ENCODE peak calls at places on chromosomes 5 and 9, in four cellular contexts. P is HCT116, O is GM23248, S is neural progenitor cell. B is an unnamed sample.

GRCh38 chr5:78573318-78573717 is 75.3 kb downstream of the LHFPL2 start:
- DNase-seq in P (no peak), O (no peak), S (no peak), B (peak)

GRCh38 chr5:7015586-7016256 is 302.5 kb downstream of the TENT4A start:
- DNase-seq in P (no peak), O (no peak), S (peak), B (no peak)

GRCh38 chr5:35229076-35230042 is 928 bp downstream of the PRLR start:
- DNase-seq in P (no peak), O (peak), S (peak), B (no peak)

GRCh38 chr5:107576155-107576554 is 94.6 kb downstream of the EFNA5 start:
- DNase-seq in P (no peak), O (no peak), S (no peak), B (no peak)

GRCh38 chr5:125422342-125422741 is 675.9 kb upstream of the ZNF608 start:
- DNase-seq in P (no peak), O (no peak), S (peak), B (no peak)

GRCh38 chr5:84362061-84362720 is 22.5 kb downstream of the EDIL3 start:
- DNase-seq in P (no peak), O (no peak), S (no peak), B (no peak)

GRCh38 chr5:1670342-1670741 is 129.3 kb downstream of the MRPL36 start:
- DNase-seq in P (no peak), O (peak), S (no peak), B (no peak)

GRCh38 chr9:127452481-127453092 is 1.3 kb downstream of the LRSAM1 start:
- DNase-seq in P (no peak), O (peak), S (no peak), B (no peak)

GRCh38 chr5:146720132-146720531 is 158.4 kb downstream of the PPP2R2B start:
- DNase-seq in P (no peak), O (no peak), S (no peak), B (no peak)

GRCh38 chr5:116370886-116371285 is 203.7 kb downstream of the SEMA6A start:
- DNase-seq in P (no peak), O (peak), S (no peak), B (no peak)

GRCh38 chr9:27003406-27004147 is 1.9 kb downstream of the LRRC19 start:
- DNase-seq in P (no peak), O (no peak), S (peak), B (no peak)

GRCh38 chr5:39709032-39709431 is 284.3 kb upstream of the DAB2 start:
- DNase-seq in P (no peak), O (no peak), S (no peak), B (no peak)

GRCh38 chr9:129866373-129867137 is 31.3 kb downstream of the USP20 start:
- DNase-seq in P (no peak), O (no peak), S (no peak), B (no peak)

GRCh38 chr9:96279927-96280326 is 22.0 kb downstream of the HSD17B3 start:
- DNase-seq in P (no peak), O (no peak), S (no peak), B (no peak)

GRCh38 chr5:57501414-57502321 is 19.1 kb upstream of the ACTBL2 start:
- DNase-seq in P (no peak), O (no peak), S (no peak), B (no peak)

GRCh38 chr5:69454460-69455249 is 37.9 kb upstream of the OCLN start:
- DNase-seq in P (no peak), O (no peak), S (peak), B (no peak)

GRCh38 chr5:95870105-95870672 is 47.7 kb upstream of the GLRX start:
- DNase-seq in P (no peak), O (peak), S (no peak), B (no peak)

GRCh38 chr5:67020231-67020630 is 176.4 kb downstream of the CD180 start:
- DNase-seq in P (no peak), O (no peak), S (no peak), B (no peak)

GRCh38 chr9:34675048-34675714 is 12.7 kb upstream of the CCL27 start:
- DNase-seq in P (peak), O (peak), S (peak), B (peak)

DNA sequence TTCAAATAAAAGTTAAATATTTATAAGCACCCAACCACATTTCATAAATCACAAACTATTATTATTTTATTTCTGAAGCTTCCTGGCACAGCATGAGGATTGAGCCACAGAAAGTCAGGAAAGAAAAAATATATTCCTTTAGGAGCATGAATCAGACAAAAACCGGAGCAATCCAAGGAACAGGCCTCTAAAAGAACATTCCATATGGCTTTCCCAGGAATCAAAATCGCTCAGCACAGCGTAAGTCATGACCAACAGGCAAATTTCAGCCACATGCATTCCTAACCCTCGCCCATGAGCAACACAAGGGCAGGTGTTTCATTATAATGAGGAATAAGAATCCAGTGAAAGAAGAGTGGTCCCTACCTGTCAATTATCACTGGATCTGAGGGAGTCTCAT is 26.7 kb downstream of the EBF1 start:
- DNase-seq in P (no peak), O (no peak), S (no peak), B (no peak)
- H3K4me3 ChIP-seq in P (no peak), O (no peak), S (no peak), B (no peak)

DNA sequence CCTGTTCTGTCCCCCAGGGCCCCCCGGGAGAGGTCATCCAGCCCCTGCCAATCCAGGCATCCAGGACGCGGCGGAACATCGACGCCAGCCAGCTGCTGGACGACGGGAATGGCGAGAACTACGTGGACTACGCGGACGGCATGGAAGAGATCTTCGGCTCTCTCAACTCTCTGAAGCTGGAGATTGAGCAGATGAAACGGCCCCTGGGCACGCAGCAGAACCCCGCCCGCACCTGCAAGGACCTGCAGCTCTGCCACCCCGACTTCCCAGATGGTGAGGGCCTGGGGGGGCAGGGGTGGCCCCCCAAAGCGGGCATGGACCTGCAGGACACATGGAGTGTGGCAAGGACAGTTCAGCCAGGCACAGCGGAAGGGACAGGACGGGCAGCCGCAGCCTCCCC is 56.0 kb upstream of the FCN2 start:
- DNase-seq in P (no peak), O (no peak), S (no peak), B (no peak)
- TF ChIP-seq EZH2phosphoT487 in P (no peak), O (no peak), S (no peak), B (no peak)

GRCh38 chr5:149409268-149409948 is 30.3 kb upstream of the IL17B start:
- DNase-seq in P (no peak), O (no peak), S (no peak), B (no peak)
- H3K4me3 ChIP-seq in P (no peak), O (peak), S (no peak), B (no peak)

GRCh38 chr5:16685069-16685468 is 68.3 kb upstream of the RETREG1 start:
- DNase-seq in P (no peak), O (no peak), S (no peak), B (no peak)

GRCh38 chr5:16693879-16694278 is 77.1 kb upstream of the RETREG1 start:
- DNase-seq in P (no peak), O (peak), S (no peak), B (no peak)

GRCh38 chr5:16690243-16690839 is 73.5 kb upstream of the RETREG1 start:
- DNase-seq in P (peak), O (peak), S (peak), B (peak)

GRCh38 chr5:16691731-16692130 is 74.9 kb upstream of the RETREG1 start:
- DNase-seq in P (no peak), O (no peak), S (no peak), B (no peak)

DNA sequence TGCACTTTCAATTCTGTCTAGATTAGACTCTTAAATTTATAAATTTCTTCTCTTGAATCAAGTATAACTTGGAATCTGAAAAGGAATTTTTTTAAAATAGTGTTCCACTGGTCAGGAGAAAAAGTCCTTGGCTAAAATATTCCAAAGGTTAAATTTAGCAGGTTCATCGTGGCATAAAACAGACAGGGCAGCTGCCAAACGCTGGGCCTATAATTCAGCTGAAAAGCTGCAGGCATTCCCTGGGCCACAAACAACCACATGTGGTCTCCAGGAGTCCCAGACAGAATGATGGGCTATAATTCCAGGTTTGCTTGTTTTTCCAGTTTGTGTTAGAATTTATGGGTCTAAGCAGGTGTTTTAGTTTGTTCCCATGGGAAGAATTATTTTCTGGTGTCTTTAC is 71.1 kb upstream of the RETREG1 start:
- DNase-seq in P (no peak), O (no peak), S (no peak), B (no peak)
- TF ChIP-seq EZH2phosphoT487 in P (no peak), O (no peak), S (no peak), B (no peak)

DNA sequence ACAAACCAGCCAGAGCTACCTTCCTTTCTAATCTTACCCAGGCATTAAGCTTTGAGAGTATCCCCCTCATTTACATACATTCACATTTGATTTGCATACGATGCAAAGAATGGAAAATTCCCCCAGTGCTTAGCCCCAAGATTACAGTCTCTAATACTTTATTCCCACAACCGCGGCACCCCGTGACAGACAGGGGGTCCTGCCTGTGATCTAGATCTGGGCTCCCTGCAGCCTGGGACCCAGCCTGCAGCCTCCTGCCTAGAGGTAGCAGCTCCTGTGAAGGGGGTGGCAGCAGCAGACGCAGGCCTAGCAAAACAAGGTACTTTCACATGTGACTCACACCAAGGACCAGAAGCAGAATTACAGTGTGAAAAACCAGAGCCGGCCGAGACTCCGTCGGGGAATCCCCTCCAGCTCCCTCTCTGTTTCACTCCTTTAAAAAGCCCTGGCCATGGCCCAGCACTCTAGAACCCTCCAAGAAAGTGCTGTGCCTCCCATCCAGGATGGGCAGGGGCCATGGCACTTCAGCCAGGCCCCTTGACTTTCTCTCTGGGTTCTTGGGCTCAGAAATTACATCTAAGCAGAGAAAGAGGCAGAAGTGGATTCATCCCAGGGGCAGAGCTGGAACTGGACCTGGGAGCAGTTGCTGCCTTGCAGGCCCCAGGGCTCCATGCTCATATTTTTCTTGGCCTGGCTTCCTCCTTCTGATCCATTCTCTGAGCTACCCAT is 14.0 kb upstream of the TCF7 start:
- DNase-seq in P (no peak), O (peak), S (peak), B (peak)
- H3K4me3 ChIP-seq in P (no peak), O (no peak), S (no peak), B (no peak)

GRCh38 chr5:63043792-63044191 is 465.2 kb downstream of the LRRC70 start:
- DNase-seq in P (no peak), O (no peak), S (no peak), B (no peak)
- TF ChIP-seq EZH2phosphoT487 in P (no peak), O (no peak), S (no peak), B (no peak)

DNA sequence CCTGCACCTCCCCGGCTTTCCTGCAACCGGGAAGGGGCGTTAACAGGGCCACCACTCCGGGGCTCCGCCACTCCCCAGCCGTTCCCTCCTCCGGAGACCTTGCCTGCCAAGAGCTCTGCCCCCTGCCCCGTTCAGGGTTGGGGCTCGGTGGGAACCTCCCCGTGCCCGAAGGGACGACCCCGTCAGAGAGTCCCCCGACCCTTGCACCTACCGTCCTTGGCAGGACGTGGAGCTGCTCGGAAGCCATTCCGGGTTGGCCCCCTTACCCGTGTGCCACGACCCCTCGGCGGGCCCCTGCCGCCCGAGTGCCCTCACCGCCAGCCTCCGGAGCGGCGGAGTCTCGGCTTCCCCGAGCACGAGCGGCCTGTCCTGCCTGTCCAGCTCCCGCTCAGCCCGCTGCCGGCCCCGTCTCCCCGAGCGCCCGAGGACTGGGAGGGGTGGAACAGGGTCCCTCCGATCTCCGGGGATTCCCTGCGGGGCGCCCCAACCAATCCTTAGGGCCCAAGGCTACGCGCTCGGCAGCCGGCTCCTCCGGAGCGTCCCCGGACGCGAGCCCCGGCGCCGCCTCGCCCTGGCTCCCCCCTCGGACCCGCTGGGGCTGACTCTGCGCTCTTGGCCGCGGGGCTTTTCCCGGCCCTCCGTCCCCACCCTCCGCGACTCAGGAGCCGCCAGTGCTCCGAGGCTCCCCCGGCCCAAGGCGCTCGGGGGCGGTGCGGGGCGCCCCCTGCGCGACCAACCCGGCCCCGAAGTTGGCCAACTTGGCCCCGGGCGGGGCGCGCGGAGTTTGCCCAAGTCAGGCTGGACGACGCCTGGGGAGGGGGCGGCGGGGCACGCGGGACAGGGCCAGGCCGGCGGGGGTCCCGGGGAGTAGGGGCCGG is 721 bp downstream of the ADAMTS2 start:
- DNase-seq in P (no peak), O (peak), S (no peak), B (no peak)
- H3K4me3 ChIP-seq in P (no peak), O (peak), S (peak), B (no peak)